ENCODE peak calls at places on chromosomes 6 and 20, in nine cellular contexts. P, R, I, W, A, G, Y, V and L are unnamed samples.

GRCh38 chr6:37625591-37626374 is 71.9 kb downstream of the MDGA1 start:
- DNase-seq in P (peak), R (no peak), I (peak), W (no peak), A (no peak), G (no peak), Y (no peak), V (no peak), L (no peak)

GRCh38 chr20:44785768-44786167 is 24.6 kb downstream of the RIMS4 start:
- DNase-seq in P (no peak), R (no peak), I (peak), W (peak), A (no peak), G (no peak), Y (no peak), V (no peak), L (no peak)

GRCh38 chr20:55586626-55587025 is 418.7 kb downstream of the CBLN4 start:
- DNase-seq in P (no peak), R (no peak), I (no peak), W (no peak), A (no peak), G (no peak), Y (no peak), V (no peak), L (no peak)

GRCh38 chr6:23964865-23965264 is 161.2 kb upstream of the NRSN1 start:
- DNase-seq in P (no peak), R (no peak), I (no peak), W (no peak), A (no peak), G (no peak), Y (no peak), V (no peak), L (no peak)

GRCh38 chr6:166253277-166254229 is 54.6 kb downstream of the PRR18 start:
- DNase-seq in P (peak), R (no peak), I (peak), W (no peak), A (no peak), G (peak), Y (peak), V (no peak), L (no peak)

GRCh38 chr20:53438368-53438767 is 155.3 kb downstream of the ZNF217 start:
- DNase-seq in P (no peak), R (no peak), I (no peak), W (no peak), A (no peak), G (no peak), Y (no peak), V (no peak), L (no peak)

GRCh38 chr6:34414999-34415858 is 10.6 kb downstream of the RPS10 start:
- DNase-seq in P (no peak), R (no peak), I (no peak), W (peak), A (no peak), G (no peak), Y (peak), V (no peak), L (peak)

GRCh38 chr6:118867181-118867580 is 26.8 kb upstream of the ASF1A start:
- DNase-seq in P (no peak), R (no peak), I (no peak), W (peak), A (no peak), G (no peak), Y (no peak), V (no peak), L (no peak)

GRCh38 chr20:1272368-1273155 is 6.5 kb downstream of the SNPH start:
- DNase-seq in P (no peak), R (no peak), I (no peak), W (no peak), A (no peak), G (no peak), Y (no peak), V (no peak), L (no peak)

GRCh38 chr20:57620274-57620990 is at the start of gene ZBP1:
- DNase-seq in P (no peak), R (peak), I (no peak), W (no peak), A (peak), G (no peak), Y (peak), V (no peak), L (peak)

GRCh38 chr6:21856096-21856825 is 262.7 kb downstream of the SOX4 start:
- DNase-seq in P (no peak), R (no peak), I (no peak), W (peak), A (no peak), G (no peak), Y (no peak), V (no peak), L (no peak)

GRCh38 chr20:4956200-4956810 is 45.0 kb downstream of the SLC23A2 start:
- DNase-seq in P (no peak), R (no peak), I (no peak), W (peak), A (no peak), G (no peak), Y (no peak), V (no peak), L (no peak)

GRCh38 chr20:42589976-42590639 is 599.6 kb downstream of the PTPRT start:
- DNase-seq in P (no peak), R (no peak), I (no peak), W (no peak), A (no peak), G (no peak), Y (no peak), V (no peak), L (no peak)

GRCh38 chr20:35663813-35664543 is 722 bp downstream of the CPNE1 start:
- DNase-seq in P (peak), R (no peak), I (peak), W (peak), A (peak), G (peak), Y (peak), V (no peak), L (no peak)

GRCh38 chr20:431012-431904 is 23.2 kb downstream of the RBCK1 start:
- DNase-seq in P (peak), R (no peak), I (peak), W (peak), A (no peak), G (peak), Y (peak), V (peak), L (no peak)

GRCh38 chr6:97815413-97815812 is 532.4 kb upstream of the MMS22L start:
- DNase-seq in P (no peak), R (no peak), I (no peak), W (no peak), A (no peak), G (no peak), Y (no peak), V (no peak), L (no peak)

GRCh38 chr6:133179483-133179882 is 61.7 kb upstream of the EYA4 start:
- DNase-seq in P (no peak), R (no peak), I (no peak), W (no peak), A (no peak), G (no peak), Y (no peak), V (no peak), L (no peak)

GRCh38 chr6:160013987-160014868 is 45.3 kb downstream of the IGF2R start:
- DNase-seq in P (no peak), R (no peak), I (no peak), W (peak), A (no peak), G (no peak), Y (no peak), V (no peak), L (no peak)

GRCh38 chr20:3318226-3318884 is 79.4 kb upstream of the SLC4A11 start:
- DNase-seq in P (no peak), R (no peak), I (no peak), W (peak), A (no peak), G (no peak), Y (no peak), V (no peak), L (no peak)

GRCh38 chr20:2708665-2709064 is 16.1 kb downstream of the EBF4 start:
- DNase-seq in P (no peak), R (peak), I (no peak), W (no peak), A (no peak), G (no peak), Y (no peak), V (no peak), L (no peak)

GRCh38 chr6:73774311-73774766 is 78.3 kb downstream of the CD109 start:
- DNase-seq in P (no peak), R (no peak), I (no peak), W (peak), A (no peak), G (no peak), Y (no peak), V (peak), L (no peak)

GRCh38 chr20:63471719-63472158 is 716 bp downstream of the KCNQ2 start:
- DNase-seq in P (no peak), R (no peak), I (no peak), W (no peak), A (no peak), G (no peak), Y (no peak), V (no peak), L (no peak)

GRCh38 chr6:4883298-4883697 is 107.1 kb downstream of the CDYL start:
- DNase-seq in P (no peak), R (no peak), I (no peak), W (no peak), A (no peak), G (no peak), Y (no peak), V (no peak), L (no peak)

GRCh38 chr6:96787846-96788580 is 49.3 kb downstream of the GPR63 start:
- DNase-seq in P (no peak), R (no peak), I (no peak), W (no peak), A (no peak), G (no peak), Y (no peak), V (no peak), L (no peak)

GRCh38 chr20:12276011-12276673 is 358.4 kb downstream of the BTBD3 start:
- DNase-seq in P (no peak), R (no peak), I (no peak), W (no peak), A (no peak), G (no peak), Y (no peak), V (no peak), L (no peak)

GRCh38 chr6:95091823-95092436 is 485.4 kb upstream of the MANEA start:
- DNase-seq in P (no peak), R (no peak), I (no peak), W (peak), A (no peak), G (no peak), Y (no peak), V (no peak), L (peak)

GRCh38 chr6:81049425-81050042 is 702.9 kb downstream of the TENT5A start:
- DNase-seq in P (no peak), R (no peak), I (no peak), W (peak), A (no peak), G (no peak), Y (no peak), V (no peak), L (no peak)

GRCh38 chr6:51410453-51410852 is 591.8 kb downstream of the TFAP2B start:
- DNase-seq in P (no peak), R (no peak), I (no peak), W (no peak), A (no peak), G (no peak), Y (no peak), V (no peak), L (no peak)

GRCh38 chr6:108562503-108562993 is 1.8 kb downstream of the FOXO3 start:
- DNase-seq in P (peak), R (no peak), I (peak), W (peak), A (no peak), G (peak), Y (peak), V (peak), L (no peak)

GRCh38 chr20:53903652-53903987 is 166.8 kb downstream of the BCAS1 start:
- DNase-seq in P (no peak), R (no peak), I (no peak), W (no peak), A (no peak), G (no peak), Y (no peak), V (no peak), L (no peak)

GRCh38 chr20:51800769-51801219 is 1.5 kb downstream of the SALL4 start:
- DNase-seq in P (no peak), R (no peak), I (peak), W (peak), A (no peak), G (peak), Y (no peak), V (no peak), L (no peak)

GRCh38 chr6:116059713-116060571 is 749 bp downstream of the FRK start:
- DNase-seq in P (no peak), R (no peak), I (no peak), W (peak), A (no peak), G (no peak), Y (no peak), V (no peak), L (peak)

GRCh38 chr6:119205911-119206617 is 127.6 kb upstream of the FAM184A start:
- DNase-seq in P (no peak), R (no peak), I (no peak), W (no peak), A (no peak), G (no peak), Y (no peak), V (no peak), L (peak)

GRCh38 chr6:38427492-38428210 is 212.1 kb downstream of the BTBD9 start:
- DNase-seq in P (no peak), R (no peak), I (no peak), W (no peak), A (no peak), G (no peak), Y (no peak), V (no peak), L (no peak)

GRCh38 chr20:20184711-20185110 is 132.4 kb downstream of the CFAP61 start:
- DNase-seq in P (no peak), R (no peak), I (no peak), W (no peak), A (no peak), G (no peak), Y (no peak), V (no peak), L (no peak)

GRCh38 chr20:20181322-20181721 is 129.0 kb downstream of the CFAP61 start:
- DNase-seq in P (no peak), R (no peak), I (no peak), W (no peak), A (no peak), G (no peak), Y (no peak), V (no peak), L (no peak)

GRCh38 chr20:20188647-20189046 is 136.3 kb downstream of the CFAP61 start:
- DNase-seq in P (no peak), R (no peak), I (no peak), W (no peak), A (no peak), G (no peak), Y (no peak), V (no peak), L (no peak)

GRCh38 chr20:20184149-20184548 is 131.8 kb downstream of the CFAP61 start:
- DNase-seq in P (no peak), R (no peak), I (peak), W (no peak), A (no peak), G (no peak), Y (no peak), V (no peak), L (no peak)
- TF ChIP-seq CTCF in P (no peak), R (peak), I (peak), W (no peak), A (no peak), G (peak), Y (no peak), V (no peak), L (peak)

GRCh38 chr20:25991051-25991755 is 294.6 kb upstream of the ZNF337 start:
- DNase-seq in P (no peak), R (no peak), I (no peak), W (no peak), A (no peak), G (no peak), Y (no peak), V (no peak), L (no peak)

GRCh38 chr20:25992146-25992545 is 295.5 kb upstream of the ZNF337 start:
- DNase-seq in P (no peak), R (no peak), I (no peak), W (no peak), A (no peak), G (no peak), Y (no peak), V (no peak), L (no peak)

GRCh38 chr20:25987073-25987927 is 290.6 kb upstream of the ZNF337 start:
- DNase-seq in P (peak), R (no peak), I (peak), W (peak), A (peak), G (no peak), Y (no peak), V (peak), L (no peak)

GRCh38 chr20:25989196-25989595 is 292.5 kb upstream of the ZNF337 start:
- DNase-seq in P (no peak), R (no peak), I (peak), W (no peak), A (no peak), G (no peak), Y (no peak), V (no peak), L (no peak)

GRCh38 chr20:25991756-25992130 is 295.1 kb upstream of the ZNF337 start:
- DNase-seq in P (no peak), R (no peak), I (no peak), W (no peak), A (no peak), G (no peak), Y (no peak), V (no peak), L (no peak)
- TF ChIP-seq CTCF in P (no peak), R (no peak), I (no peak), W (no peak), A (no peak), G (no peak), Y (no peak), V (no peak), L (no peak)

DNA sequence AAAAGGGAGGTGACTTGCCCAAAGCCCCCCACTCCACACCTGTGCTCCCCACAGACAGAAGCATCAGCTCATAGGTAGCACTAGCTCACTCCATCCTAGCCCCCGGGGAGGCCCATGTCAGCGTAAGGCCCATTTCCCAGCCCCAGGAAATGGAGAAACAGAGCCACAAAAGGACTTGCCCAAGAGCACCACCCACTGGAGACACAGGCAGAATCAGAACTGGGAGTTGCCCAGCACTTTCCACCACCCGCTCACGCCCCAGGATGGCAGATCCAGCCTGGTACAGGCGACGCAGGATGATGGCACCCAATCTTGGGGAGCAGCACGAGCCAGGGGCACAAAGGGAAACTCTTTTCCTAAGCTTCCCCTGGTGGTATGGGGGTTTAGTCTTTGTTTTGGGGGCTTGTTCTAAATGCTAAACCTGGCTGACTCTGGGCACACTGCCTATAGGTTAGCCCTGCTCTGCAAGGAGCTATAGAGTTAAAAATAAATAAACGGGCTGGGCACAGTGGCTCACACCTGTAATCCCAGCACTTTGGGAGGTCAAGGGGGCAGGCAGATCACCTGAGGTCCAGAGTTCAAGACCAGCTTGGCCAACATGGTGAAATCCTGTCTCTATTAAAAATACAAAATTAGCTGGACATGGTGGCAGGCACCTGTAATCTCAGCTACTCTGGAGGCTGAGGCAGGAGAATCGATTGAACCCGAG is 11.8 kb downstream of the C20orf203 start:
- DNase-seq in P (no peak), R (no peak), I (no peak), W (no peak), A (no peak), G (no peak), Y (no peak), V (no peak), L (no peak)
- TF ChIP-seq CTCF in P (no peak), R (no peak), I (no peak), W (no peak), A (no peak), G (no peak), Y (no peak), V (no peak), L (no peak)

GRCh38 chr20:14622796-14623195 is 285.4 kb upstream of the FLRT3 start:
- DNase-seq in P (no peak), R (no peak), I (peak), W (peak), A (no peak), G (no peak), Y (no peak), V (no peak), L (no peak)
- TF ChIP-seq CTCF in P (no peak), R (no peak), I (no peak), W (no peak), A (no peak), G (no peak), Y (no peak), V (no peak), L (no peak)

DNA sequence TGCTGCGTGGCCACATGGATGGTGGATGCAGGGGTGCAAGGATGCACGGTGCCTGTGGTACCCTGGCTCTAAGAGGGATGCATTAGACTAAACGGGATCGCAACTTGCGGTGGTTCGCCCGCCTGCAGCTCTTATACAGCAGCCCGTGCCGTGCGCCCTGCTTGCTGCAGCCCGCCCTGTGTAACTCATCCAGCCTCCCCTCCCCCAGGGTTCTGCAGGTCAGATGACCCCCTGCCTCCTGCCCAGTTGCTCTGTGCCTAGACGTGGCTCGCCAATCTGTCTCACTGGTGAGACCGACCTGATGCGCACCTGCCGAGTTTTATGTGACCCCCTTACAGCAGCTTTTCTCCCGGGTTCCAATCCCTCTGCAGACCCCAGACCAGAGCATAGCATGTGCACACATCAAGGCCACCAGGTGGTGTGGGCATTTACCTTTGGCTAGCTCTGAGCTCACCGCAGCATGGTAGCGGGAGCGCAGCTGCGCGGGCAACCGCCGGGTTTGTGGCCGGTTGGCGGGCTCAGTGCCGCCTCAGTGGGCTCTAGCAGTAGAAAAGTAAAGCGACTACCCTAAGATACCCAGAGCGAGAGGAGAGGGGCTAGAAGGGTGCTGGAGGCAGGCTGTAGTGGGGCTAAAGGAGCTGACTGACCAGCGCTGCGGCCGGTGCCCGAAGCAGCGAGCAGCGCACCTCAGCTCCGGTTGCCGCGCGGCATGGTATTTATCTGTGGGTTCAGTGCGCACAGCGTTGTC is 693 bp upstream of the GNAS-AS1 start:
- DNase-seq in P (no peak), R (no peak), I (peak), W (no peak), A (no peak), G (no peak), Y (no peak), V (no peak), L (no peak)
- TF ChIP-seq CTCF in P (no peak), R (no peak), I (no peak), W (no peak), A (no peak), G (no peak), Y (no peak), V (no peak), L (no peak)